ENCODE peak calls at places on chromosomes 2 and 18, in nine cellular contexts. One of them, this sample, is unnamed.

GRCh38 chr18:12034241-12035100 is 53.2 kb downstream of the IMPA2 start:
- DNase-seq in AG04450: no peak
- DNase-seq in CD4-positive, CD25-positive, alpha-beta regulatory T cell: no peak
- DNase-seq in GM04504: no peak
- DNase-seq in aorta: no peak
- DNase-seq in B cell: no peak
- DNase-seq in NCI-H1436: no peak
- DNase-seq in CD4-positive, alpha-beta memory T cell: no peak
- DNase-seq in effector memory CD8-positive, alpha-beta T cell: no peak
- DNase-seq in this sample: no peak

GRCh38 chr2:197273485-197273884 is 37.1 kb downstream of the ANKRD44 start:
- DNase-seq in AG04450: no peak
- DNase-seq in CD4-positive, CD25-positive, alpha-beta regulatory T cell: no peak
- DNase-seq in GM04504: no peak
- DNase-seq in aorta: no peak
- DNase-seq in B cell: no peak
- DNase-seq in NCI-H1436: no peak
- DNase-seq in CD4-positive, alpha-beta memory T cell: no peak
- DNase-seq in effector memory CD8-positive, alpha-beta T cell: no peak
- DNase-seq in this sample: peak; percentile 73

GRCh38 chr18:9594782-9595181 is 19.6 kb downstream of the PPP4R1 start:
- DNase-seq in AG04450: no peak
- DNase-seq in CD4-positive, CD25-positive, alpha-beta regulatory T cell: peak; percentile 45
- DNase-seq in GM04504: no peak
- DNase-seq in aorta: no peak
- DNase-seq in B cell: no peak
- DNase-seq in NCI-H1436: no peak
- DNase-seq in CD4-positive, alpha-beta memory T cell: no peak
- DNase-seq in effector memory CD8-positive, alpha-beta T cell: no peak
- DNase-seq in this sample: no peak

GRCh38 chr2:44706584-44707553 is 234.6 kb upstream of the SIX3 start:
- DNase-seq in AG04450: no peak
- DNase-seq in CD4-positive, CD25-positive, alpha-beta regulatory T cell: no peak
- DNase-seq in GM04504: no peak
- DNase-seq in aorta: no peak
- DNase-seq in B cell: no peak
- DNase-seq in NCI-H1436: peak; percentile 63
- DNase-seq in CD4-positive, alpha-beta memory T cell: no peak
- DNase-seq in effector memory CD8-positive, alpha-beta T cell: no peak
- DNase-seq in this sample: no peak

GRCh38 chr18:76621782-76622495 is 126.9 kb upstream of the ZNF516 start:
- DNase-seq in AG04450: no peak
- DNase-seq in CD4-positive, CD25-positive, alpha-beta regulatory T cell: no peak
- DNase-seq in GM04504: no peak
- DNase-seq in aorta: no peak
- DNase-seq in B cell: no peak
- DNase-seq in NCI-H1436: peak; percentile 18
- DNase-seq in CD4-positive, alpha-beta memory T cell: no peak
- DNase-seq in effector memory CD8-positive, alpha-beta T cell: no peak
- DNase-seq in this sample: no peak

GRCh38 chr2:230849633-230850357 is 14.9 kb upstream of the ITM2C start:
- DNase-seq in AG04450: no peak
- DNase-seq in CD4-positive, CD25-positive, alpha-beta regulatory T cell: peak; percentile 58
- DNase-seq in GM04504: no peak
- DNase-seq in aorta: no peak
- DNase-seq in B cell: peak; percentile 75
- DNase-seq in NCI-H1436: no peak
- DNase-seq in CD4-positive, alpha-beta memory T cell: peak; percentile 67
- DNase-seq in effector memory CD8-positive, alpha-beta T cell: peak; percentile 71
- DNase-seq in this sample: peak; percentile 78

GRCh38 chr2:239343946-239344856 is 56.6 kb downstream of the HDAC4 start:
- DNase-seq in AG04450: no peak
- DNase-seq in CD4-positive, CD25-positive, alpha-beta regulatory T cell: no peak
- DNase-seq in GM04504: no peak
- DNase-seq in aorta: no peak
- DNase-seq in B cell: no peak
- DNase-seq in NCI-H1436: no peak
- DNase-seq in CD4-positive, alpha-beta memory T cell: no peak
- DNase-seq in effector memory CD8-positive, alpha-beta T cell: no peak
- DNase-seq in this sample: no peak

GRCh38 chr2:157839162-157839801 is 36.8 kb downstream of the ACVR1 start:
- DNase-seq in AG04450: no peak
- DNase-seq in CD4-positive, CD25-positive, alpha-beta regulatory T cell: no peak
- DNase-seq in GM04504: no peak
- DNase-seq in aorta: no peak
- DNase-seq in B cell: no peak
- DNase-seq in NCI-H1436: peak; percentile 48
- DNase-seq in CD4-positive, alpha-beta memory T cell: no peak
- DNase-seq in effector memory CD8-positive, alpha-beta T cell: no peak
- DNase-seq in this sample: no peak

GRCh38 chr18:13457327-13457726 is 238.8 kb downstream of the LDLRAD4 start:
- DNase-seq in AG04450: no peak
- DNase-seq in CD4-positive, CD25-positive, alpha-beta regulatory T cell: no peak
- DNase-seq in GM04504: no peak
- DNase-seq in aorta: no peak
- DNase-seq in B cell: no peak
- DNase-seq in NCI-H1436: no peak
- DNase-seq in CD4-positive, alpha-beta memory T cell: no peak
- DNase-seq in effector memory CD8-positive, alpha-beta T cell: no peak
- DNase-seq in this sample: no peak

GRCh38 chr2:219178377-219179175 is 501 bp downstream of the RETREG2 start:
- DNase-seq in AG04450: no peak
- DNase-seq in CD4-positive, CD25-positive, alpha-beta regulatory T cell: peak; percentile 46
- DNase-seq in GM04504: no peak
- DNase-seq in aorta: peak; percentile 88
- DNase-seq in B cell: peak; percentile 59
- DNase-seq in NCI-H1436: no peak
- DNase-seq in CD4-positive, alpha-beta memory T cell: no peak
- DNase-seq in effector memory CD8-positive, alpha-beta T cell: no peak
- DNase-seq in this sample: no peak

GRCh38 chr2:27844821-27845255 is 45.3 kb downstream of the RBKS start:
- DNase-seq in AG04450: no peak
- DNase-seq in CD4-positive, CD25-positive, alpha-beta regulatory T cell: no peak
- DNase-seq in GM04504: no peak
- DNase-seq in aorta: no peak
- DNase-seq in B cell: no peak
- DNase-seq in NCI-H1436: no peak
- DNase-seq in CD4-positive, alpha-beta memory T cell: no peak
- DNase-seq in effector memory CD8-positive, alpha-beta T cell: no peak
- DNase-seq in this sample: no peak

GRCh38 chr2:177984739-177985138 is 87.8 kb downstream of the PDE11A start:
- DNase-seq in AG04450: no peak
- DNase-seq in CD4-positive, CD25-positive, alpha-beta regulatory T cell: no peak
- DNase-seq in GM04504: peak; percentile 23
- DNase-seq in aorta: no peak
- DNase-seq in B cell: no peak
- DNase-seq in NCI-H1436: no peak
- DNase-seq in CD4-positive, alpha-beta memory T cell: no peak
- DNase-seq in effector memory CD8-positive, alpha-beta T cell: no peak
- DNase-seq in this sample: no peak

GRCh38 chr2:51329512-51329911 is 297.6 kb upstream of the NRXN1 start:
- DNase-seq in AG04450: peak; percentile 33
- DNase-seq in CD4-positive, CD25-positive, alpha-beta regulatory T cell: no peak
- DNase-seq in GM04504: no peak
- DNase-seq in aorta: no peak
- DNase-seq in B cell: no peak
- DNase-seq in NCI-H1436: no peak
- DNase-seq in CD4-positive, alpha-beta memory T cell: no peak
- DNase-seq in effector memory CD8-positive, alpha-beta T cell: no peak
- DNase-seq in this sample: no peak

GRCh38 chr18:11759456-11759855 is 70.4 kb downstream of the GNAL start:
- DNase-seq in AG04450: no peak
- DNase-seq in CD4-positive, CD25-positive, alpha-beta regulatory T cell: no peak
- DNase-seq in GM04504: no peak
- DNase-seq in aorta: no peak
- DNase-seq in B cell: no peak
- DNase-seq in NCI-H1436: no peak
- DNase-seq in CD4-positive, alpha-beta memory T cell: no peak
- DNase-seq in effector memory CD8-positive, alpha-beta T cell: no peak
- DNase-seq in this sample: no peak

GRCh38 chr18:49728542-49728941 is 84.8 kb downstream of the ACAA2 start:
- DNase-seq in AG04450: no peak
- DNase-seq in CD4-positive, CD25-positive, alpha-beta regulatory T cell: peak; percentile 28
- DNase-seq in GM04504: no peak
- DNase-seq in aorta: no peak
- DNase-seq in B cell: no peak
- DNase-seq in NCI-H1436: peak; percentile 4
- DNase-seq in CD4-positive, alpha-beta memory T cell: no peak
- DNase-seq in effector memory CD8-positive, alpha-beta T cell: no peak
- DNase-seq in this sample: peak; percentile 70

GRCh38 chr2:234864518-234864917 is 87.3 kb upstream of the SH3BP4 start:
- DNase-seq in AG04450: no peak
- DNase-seq in CD4-positive, CD25-positive, alpha-beta regulatory T cell: no peak
- DNase-seq in GM04504: no peak
- DNase-seq in aorta: no peak
- DNase-seq in B cell: no peak
- DNase-seq in NCI-H1436: no peak
- DNase-seq in CD4-positive, alpha-beta memory T cell: no peak
- DNase-seq in effector memory CD8-positive, alpha-beta T cell: no peak
- DNase-seq in this sample: no peak

GRCh38 chr18:9147440-9148238 is 11.1 kb downstream of the ANKRD12 start:
- DNase-seq in AG04450: no peak
- DNase-seq in CD4-positive, CD25-positive, alpha-beta regulatory T cell: peak; percentile 69
- DNase-seq in GM04504: no peak
- DNase-seq in aorta: no peak
- DNase-seq in B cell: peak; percentile 37
- DNase-seq in NCI-H1436: peak; percentile 8
- DNase-seq in CD4-positive, alpha-beta memory T cell: peak; percentile 64
- DNase-seq in effector memory CD8-positive, alpha-beta T cell: peak; percentile 41
- DNase-seq in this sample: no peak

GRCh38 chr2:1755436-1756191 is 11.3 kb upstream of the PXDN start:
- DNase-seq in AG04450: peak; percentile 87
- DNase-seq in CD4-positive, CD25-positive, alpha-beta regulatory T cell: no peak
- DNase-seq in GM04504: no peak
- DNase-seq in aorta: peak; percentile 33
- DNase-seq in B cell: no peak
- DNase-seq in NCI-H1436: no peak
- DNase-seq in CD4-positive, alpha-beta memory T cell: no peak
- DNase-seq in effector memory CD8-positive, alpha-beta T cell: no peak
- DNase-seq in this sample: no peak

GRCh38 chr2:134512734-134513467 is 205.9 kb downstream of the TMEM163 start:
- DNase-seq in AG04450: no peak
- DNase-seq in CD4-positive, CD25-positive, alpha-beta regulatory T cell: no peak
- DNase-seq in GM04504: no peak
- DNase-seq in aorta: no peak
- DNase-seq in B cell: no peak
- DNase-seq in NCI-H1436: no peak
- DNase-seq in CD4-positive, alpha-beta memory T cell: no peak
- DNase-seq in effector memory CD8-positive, alpha-beta T cell: no peak
- DNase-seq in this sample: no peak

GRCh38 chr2:60075048-60075447 is 478.4 kb downstream of the BCL11A start:
- DNase-seq in AG04450: no peak
- DNase-seq in CD4-positive, CD25-positive, alpha-beta regulatory T cell: no peak
- DNase-seq in GM04504: no peak
- DNase-seq in aorta: no peak
- DNase-seq in B cell: no peak
- DNase-seq in NCI-H1436: no peak
- DNase-seq in CD4-positive, alpha-beta memory T cell: no peak
- DNase-seq in effector memory CD8-positive, alpha-beta T cell: no peak
- DNase-seq in this sample: no peak

GRCh38 chr2:231399853-231400667 is 4.5 kb downstream of the B3GNT7 start:
- DNase-seq in AG04450: no peak
- DNase-seq in CD4-positive, CD25-positive, alpha-beta regulatory T cell: no peak
- DNase-seq in GM04504: no peak
- DNase-seq in aorta: peak; percentile 83
- DNase-seq in B cell: no peak
- DNase-seq in NCI-H1436: no peak
- DNase-seq in CD4-positive, alpha-beta memory T cell: no peak
- DNase-seq in effector memory CD8-positive, alpha-beta T cell: no peak
- DNase-seq in this sample: no peak

GRCh38 chr18:65039578-65039977 is 711.2 kb upstream of the CDH7 start:
- DNase-seq in AG04450: no peak
- DNase-seq in CD4-positive, CD25-positive, alpha-beta regulatory T cell: no peak
- DNase-seq in GM04504: no peak
- DNase-seq in aorta: no peak
- DNase-seq in B cell: no peak
- DNase-seq in NCI-H1436: no peak
- DNase-seq in CD4-positive, alpha-beta memory T cell: no peak
- DNase-seq in effector memory CD8-positive, alpha-beta T cell: no peak
- DNase-seq in this sample: no peak

GRCh38 chr2:230360028-230360427 is 33.0 kb downstream of the SP140L start:
- DNase-seq in AG04450: no peak
- DNase-seq in CD4-positive, CD25-positive, alpha-beta regulatory T cell: no peak
- DNase-seq in GM04504: no peak
- DNase-seq in aorta: no peak
- DNase-seq in B cell: no peak
- DNase-seq in NCI-H1436: no peak
- DNase-seq in CD4-positive, alpha-beta memory T cell: no peak
- DNase-seq in effector memory CD8-positive, alpha-beta T cell: no peak
- DNase-seq in this sample: no peak

GRCh38 chr18:30094556-30094955 is 948.0 kb downstream of the DSC3 start:
- DNase-seq in AG04450: no peak
- DNase-seq in CD4-positive, CD25-positive, alpha-beta regulatory T cell: no peak
- DNase-seq in GM04504: no peak
- DNase-seq in aorta: no peak
- DNase-seq in B cell: no peak
- DNase-seq in NCI-H1436: no peak
- DNase-seq in CD4-positive, alpha-beta memory T cell: no peak
- DNase-seq in effector memory CD8-positive, alpha-beta T cell: no peak
- DNase-seq in this sample: no peak

GRCh38 chr2:129056959-129057317 is 738.3 kb upstream of the HS6ST1 start:
- DNase-seq in AG04450: no peak
- DNase-seq in CD4-positive, CD25-positive, alpha-beta regulatory T cell: no peak
- DNase-seq in GM04504: no peak
- DNase-seq in aorta: no peak
- DNase-seq in B cell: no peak
- DNase-seq in NCI-H1436: no peak
- DNase-seq in CD4-positive, alpha-beta memory T cell: no peak
- DNase-seq in effector memory CD8-positive, alpha-beta T cell: no peak
- DNase-seq in this sample: no peak

GRCh38 chr18:74760026-74760425 is 162.4 kb downstream of the ZNF407 start:
- DNase-seq in AG04450: no peak
- DNase-seq in CD4-positive, CD25-positive, alpha-beta regulatory T cell: no peak
- DNase-seq in GM04504: no peak
- DNase-seq in aorta: no peak
- DNase-seq in B cell: no peak
- DNase-seq in NCI-H1436: no peak
- DNase-seq in CD4-positive, alpha-beta memory T cell: no peak
- DNase-seq in effector memory CD8-positive, alpha-beta T cell: no peak
- DNase-seq in this sample: no peak